ENCODE peak calls at places on chromosome 4, in eight cellular contexts. O is GM13977; B is Calu3; R is fibroblast of villous mesenchyme; J is sigmoid colon; I is lower lobe of right lung; K is left ventricle myocardium inferior; G is CD8-positive, alpha-beta T cell. A is an unnamed sample.
A peak's percentile ranks its signal among the peaks of the same experiment; 100 is the strongest.

GRCh38 chr4:111064342-111064993 is 441.6 kb upstream of the PITX2 start:
- DNase-seq in O (peak; percentile 10), B (no peak), R (peak; percentile 8), J (no peak), I (no peak), K (no peak), G (no peak), A (no peak)

GRCh38 chr4:7433376-7434140 is 1.2 kb downstream of the PSAPL1 start:
- DNase-seq in O (no peak), B (no peak), R (no peak), J (no peak), I (peak; percentile 39), K (no peak), G (no peak), A (no peak)

GRCh38 chr4:44912980-44913379 is 186.6 kb upstream of the GNPDA2 start:
- DNase-seq in O (no peak), B (no peak), R (no peak), J (no peak), I (no peak), K (no peak), G (no peak), A (no peak)

GRCh38 chr4:11623726-11624037 is 195.0 kb upstream of the HS3ST1 start:
- DNase-seq in O (peak; percentile 2), B (peak; percentile 54), R (peak; percentile 22), J (no peak), I (no peak), K (peak; percentile 25), G (no peak), A (peak; percentile 9)

GRCh38 chr4:98664959-98665358 is 6.5 kb upstream of the TSPAN5 start:
- DNase-seq in O (no peak), B (no peak), R (no peak), J (no peak), I (no peak), K (no peak), G (no peak), A (no peak)

GRCh38 chr4:112381996-112382692 is 85.0 kb downstream of the ALPK1 start:
- DNase-seq in O (no peak), B (no peak), R (no peak), J (no peak), I (no peak), K (no peak), G (no peak), A (no peak)

GRCh38 chr4:130395871-130396270 is 1299.9 kb downstream of the C4orf33 start:
- DNase-seq in O (no peak), B (no peak), R (peak; percentile 63), J (no peak), I (no peak), K (no peak), G (no peak), A (no peak)

GRCh38 chr4:39205476-39205875 is 23.1 kb downstream of the WDR19 start:
- DNase-seq in O (no peak), B (no peak), R (peak; percentile 66), J (no peak), I (no peak), K (no peak), G (no peak), A (no peak)

GRCh38 chr4:147535161-147535560 is 54.3 kb downstream of the EDNRA start:
- DNase-seq in O (no peak), B (no peak), R (no peak), J (no peak), I (no peak), K (no peak), G (no peak), A (no peak)

GRCh38 chr4:101251261-101251660 is 96.1 kb downstream of the PPP3CA start:
- DNase-seq in O (no peak), B (no peak), R (no peak), J (no peak), I (no peak), K (no peak), G (no peak), A (no peak)

GRCh38 chr4:86596802-86597201 is 2.7 kb downstream of the PTPN13 start:
- DNase-seq in O (no peak), B (no peak), R (peak; percentile 44), J (no peak), I (no peak), K (no peak), G (no peak), A (no peak)

GRCh38 chr4:159764343-159764952 is 661.6 kb downstream of the RAPGEF2 start:
- DNase-seq in O (peak; percentile 31), B (peak; percentile 55), R (peak; percentile 5), J (no peak), I (no peak), K (no peak), G (no peak), A (peak; percentile 26)

GRCh38 chr4:141580523-141580922 is 55.9 kb upstream of the IL15 start:
- DNase-seq in O (no peak), B (no peak), R (peak; percentile 10), J (no peak), I (no peak), K (no peak), G (no peak), A (no peak)

GRCh38 chr4:7781361-7781760 is 158.3 kb downstream of the AFAP1 start:
- DNase-seq in O (no peak), B (no peak), R (peak; percentile 78), J (peak; percentile 62), I (peak; percentile 43), K (no peak), G (no peak), A (no peak)

GRCh38 chr4:11633435-11633834 is 204.7 kb upstream of the HS3ST1 start:
- DNase-seq in O (no peak), B (no peak), R (no peak), J (no peak), I (no peak), K (no peak), G (no peak), A (no peak)

GRCh38 chr4:129641179-129641578 is 545.2 kb downstream of the C4orf33 start:
- DNase-seq in O (peak; percentile 10), B (peak; percentile 57), R (peak; percentile 43), J (peak; percentile 71), I (no peak), K (peak; percentile 20), G (peak; percentile 31), A (peak; percentile 39)

GRCh38 chr4:106314960-106315359 is 1.0 kb downstream of the TBCK start:
- DNase-seq in O (no peak), B (no peak), R (no peak), J (no peak), I (no peak), K (no peak), G (no peak), A (no peak)

GRCh38 chr4:106316773-106317409 is 541 bp downstream of the AIMP1 start:
- DNase-seq in O (no peak), B (no peak), R (no peak), J (no peak), I (no peak), K (no peak), G (no peak), A (no peak)

GRCh38 chr4:106315968-106316772 is at the start of the genes AIMP1 and TBCK:
- DNase-seq in O (peak; percentile 82), B (peak; percentile 80), R (peak; percentile 95), J (peak; percentile 93), I (peak; percentile 90), K (peak; percentile 89), G (peak; percentile 83), A (peak; percentile 77)

GRCh38 chr4:106317815-106318214 is 1.5 kb downstream of the AIMP1 start:
- DNase-seq in O (no peak), B (no peak), R (no peak), J (no peak), I (no peak), K (no peak), G (no peak), A (no peak)

DNA sequence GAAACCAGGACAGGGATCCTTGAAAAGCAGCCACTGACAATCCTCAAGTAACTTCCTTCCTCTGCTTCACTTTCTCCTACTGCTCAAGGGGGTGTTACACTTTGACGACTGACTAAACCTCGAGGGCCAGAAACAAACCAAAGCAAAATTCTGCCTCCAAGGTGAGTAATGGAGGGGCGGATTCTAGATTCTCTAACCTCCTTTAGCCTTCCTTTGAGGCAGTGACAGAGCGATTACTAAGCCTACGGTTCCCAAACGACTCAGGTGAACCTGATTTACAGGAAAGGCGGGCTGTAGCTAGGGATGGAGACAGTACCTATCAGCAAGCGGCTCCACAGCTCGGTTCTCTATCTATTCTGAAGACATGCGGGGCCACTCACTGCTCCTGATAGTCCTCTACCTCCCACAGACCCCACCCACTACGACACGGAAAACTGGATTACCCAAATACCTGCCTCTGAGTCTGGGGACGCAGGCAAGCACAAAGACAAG is 487 bp downstream of the TBCK start:
- DNase-seq in O (no peak), B (peak; percentile 44), R (peak; percentile 33), J (no peak), I (peak; percentile 42), K (no peak), G (peak; percentile 38), A (no peak)
- TF ChIP-seq CTCF in O (no peak), B (no peak), R (no peak), J (no peak), I (no peak), K (no peak), G (no peak), A (no peak)

DNA sequence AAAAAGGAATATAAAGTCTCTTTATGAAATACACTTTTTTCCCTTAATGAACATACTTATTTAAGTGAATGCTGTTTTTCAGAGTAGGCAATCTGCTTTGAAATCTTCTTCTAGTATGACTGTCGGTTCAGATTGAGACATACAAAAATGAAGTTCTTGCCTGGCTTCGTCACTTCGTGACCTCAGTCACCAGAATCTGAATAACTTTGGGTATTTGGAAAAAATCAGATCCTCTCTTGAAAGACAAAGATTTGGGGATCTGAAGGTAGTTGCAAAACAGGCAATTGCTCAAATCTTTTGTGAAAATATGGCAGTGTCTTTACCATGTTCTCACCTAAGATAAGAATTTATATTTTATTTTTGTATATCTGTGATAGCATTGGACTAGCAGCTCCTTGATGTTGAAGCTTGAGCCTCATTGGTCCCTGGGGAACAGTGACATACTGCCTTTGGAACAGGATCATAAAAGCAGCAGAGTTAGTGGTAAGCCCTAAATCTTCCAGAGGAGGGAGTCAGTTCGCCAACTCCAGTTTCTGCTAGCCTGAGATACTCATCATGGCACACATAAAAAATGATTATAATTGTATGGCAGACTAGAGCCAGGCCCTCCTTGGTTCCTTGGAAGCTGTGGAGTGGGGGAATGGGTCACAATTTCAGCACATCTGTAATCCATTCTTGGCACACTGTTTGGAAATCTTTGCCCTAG is 4.9 kb downstream of the ARFIP1 start:
- DNase-seq in O (no peak), B (peak; percentile 5), R (peak; percentile 61), J (no peak), I (no peak), K (no peak), G (no peak), A (no peak)
- TF ChIP-seq CTCF in O (peak; percentile 13), B (no peak), R (peak; percentile 39), J (no peak), I (no peak), K (no peak), G (no peak), A (no peak)

DNA sequence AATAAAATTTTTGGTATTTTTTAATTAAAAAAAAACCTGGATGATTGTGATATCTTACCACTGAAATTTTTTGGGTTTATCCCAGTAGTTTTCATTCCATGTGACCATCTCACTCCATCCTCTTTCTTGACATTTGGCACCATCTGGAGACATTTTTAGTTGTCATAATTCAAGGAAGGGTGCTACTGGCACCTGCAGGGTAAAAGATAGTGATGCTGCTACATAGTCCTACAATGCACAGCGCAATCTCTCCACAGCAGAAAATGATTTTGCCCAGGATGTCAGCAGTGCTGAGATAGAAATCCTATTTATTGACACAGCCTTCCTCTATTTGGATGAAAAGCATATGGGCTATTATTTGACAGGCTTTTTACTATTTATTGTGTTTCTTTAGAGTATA is 79.3 kb downstream of the RBPJ start:
- DNase-seq in O (no peak), B (no peak), R (no peak), J (no peak), I (no peak), K (no peak), G (no peak), A (no peak)
- TF ChIP-seq CTCF in O (no peak), B (no peak), R (no peak), J (no peak), I (no peak), K (no peak), G (no peak), A (no peak)

GRCh38 chr4:71941001-71941400 is 90.8 kb upstream of the NPFFR2 start:
- DNase-seq in O (peak; percentile 11), B (peak; percentile 6), R (peak; percentile 4), J (no peak), I (no peak), K (no peak), G (no peak), A (no peak)
- TF ChIP-seq CTCF in O (peak; percentile 38), B (no peak), R (peak; percentile 31), J (no peak), I (peak; percentile 32), K (peak; percentile 43), G (no peak), A (peak; percentile 61)

A was measured in progenitor cell of endocrine pancreas.